ENCODE peak calls at places on chromosomes 1 and 21, in six cellular contexts. M is GM12892, N is breast epithelium, W is transverse colon, Q is GM12891, U is upper lobe of left lung. G is an unnamed sample.
A peak's percentile ranks its signal among the peaks of the same experiment; 100 is the strongest.

GRCh38 chr1:55927934-55928333 is 651.4 kb downstream of the PLPP3 start:
- DNase-seq in M (no peak), N (no peak), W (no peak), Q (no peak), U (no peak), G (no peak)

GRCh38 chr1:942864-943533 is 16.1 kb downstream of the NOC2L start:
- DNase-seq in M (no peak), N (no peak), W (peak; percentile 46), Q (no peak), U (no peak), G (no peak)

GRCh38 chr1:236868625-236869467 is 73.8 kb downstream of the MTR start:
- DNase-seq in M (peak; percentile 19), N (no peak), W (peak; percentile 33), Q (peak; percentile 20), U (peak; percentile 33), G (peak; percentile 53)

GRCh38 chr1:22287946-22288520 is 145.1 kb upstream of the WNT4 start:
- DNase-seq in M (no peak), N (peak; percentile 20), W (no peak), Q (no peak), U (peak; percentile 9), G (no peak)

GRCh38 chr1:165831146-165831545 is 3.7 kb downstream of the UCK2 start:
- DNase-seq in M (no peak), N (no peak), W (no peak), Q (no peak), U (no peak), G (no peak)

GRCh38 chr1:208850441-208850840 is 606.3 kb upstream of the PLXNA2 start:
- DNase-seq in M (no peak), N (no peak), W (no peak), Q (no peak), U (no peak), G (no peak)

GRCh38 chr1:110927484-110928075 is 36.1 kb downstream of the LRIF1 start:
- DNase-seq in M (no peak), N (no peak), W (no peak), Q (no peak), U (no peak), G (no peak)

GRCh38 chr1:119713039-119713537 is 1.4 kb downstream of the PHGDH start:
- DNase-seq in M (no peak), N (no peak), W (no peak), Q (no peak), U (no peak), G (peak; percentile 22)

GRCh38 chr1:86866665-86867064 is 47.3 kb downstream of the SELENOF start:
- DNase-seq in M (no peak), N (no peak), W (no peak), Q (no peak), U (no peak), G (no peak)

GRCh38 chr1:172382406-172382805 is 38.1 kb upstream of the C1orf105 start:
- DNase-seq in M (no peak), N (no peak), W (no peak), Q (no peak), U (no peak), G (no peak)

GRCh38 chr1:40479156-40479555 is 2.1 kb downstream of the ZFP69 start:
- DNase-seq in M (no peak), N (no peak), W (no peak), Q (no peak), U (no peak), G (no peak)

GRCh38 chr1:23337869-23338268 is 6.2 kb downstream of the HNRNPR start:
- DNase-seq in M (no peak), N (no peak), W (no peak), Q (no peak), U (no peak), G (no peak)

GRCh38 chr1:112557385-112557784 is 48.6 kb downstream of the WNT2B start:
- DNase-seq in M (no peak), N (no peak), W (no peak), Q (no peak), U (no peak), G (no peak)

GRCh38 chr1:154465621-154466020 is 36.4 kb upstream of the TDRD10 start:
- DNase-seq in M (no peak), N (no peak), W (no peak), Q (no peak), U (no peak), G (no peak)

GRCh38 chr1:216293673-216294072 is 129.6 kb downstream of the USH2A start:
- DNase-seq in M (no peak), N (no peak), W (no peak), Q (no peak), U (no peak), G (no peak)

GRCh38 chr1:235149824-235150223 is 11.2 kb downstream of the RBM34 start:
- DNase-seq in M (no peak), N (no peak), W (no peak), Q (no peak), U (no peak), G (no peak)

GRCh38 chr1:65165269-65166002 is 17.4 kb downstream of the AK4 start:
- DNase-seq in M (no peak), N (no peak), W (no peak), Q (no peak), U (peak; percentile 52), G (peak; percentile 80)

GRCh38 chr1:232529747-232530146 is 100.2 kb downstream of the SIPA1L2 start:
- DNase-seq in M (no peak), N (no peak), W (no peak), Q (no peak), U (no peak), G (no peak)

GRCh38 chr21:37374026-37374425 is 7.5 kb downstream of the DYRK1A start:
- DNase-seq in M (no peak), N (no peak), W (no peak), Q (no peak), U (no peak), G (no peak)

GRCh38 chr1:91784191-91784590 is 101.8 kb downstream of the TGFBR3 start:
- DNase-seq in M (no peak), N (no peak), W (no peak), Q (no peak), U (no peak), G (no peak)

GRCh38 chr1:86110451-86111129 is 46.0 kb downstream of the COL24A1 start:
- DNase-seq in M (no peak), N (no peak), W (no peak), Q (no peak), U (no peak), G (no peak)

DNA sequence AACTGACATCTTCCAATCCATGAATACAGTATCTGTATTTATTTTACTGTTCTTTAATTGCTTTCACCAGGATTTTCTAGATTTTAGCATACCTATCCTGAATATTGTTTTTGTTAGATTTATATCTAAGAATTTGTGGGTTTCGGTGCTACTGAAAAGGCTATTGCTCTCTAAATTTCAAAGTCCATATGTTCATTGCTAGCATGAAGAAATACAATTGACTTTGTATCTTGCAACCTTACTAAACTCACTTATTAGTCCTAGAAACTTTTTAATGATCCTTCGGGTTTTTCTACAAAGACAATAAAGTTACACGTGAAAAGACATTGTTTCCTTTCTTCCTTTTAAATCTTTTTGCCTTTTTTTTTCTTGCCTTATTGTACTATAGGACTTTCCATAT is 12.9 kb upstream of the HIVEP3 start:
- DNase-seq in M (no peak), N (no peak), W (no peak), Q (no peak), U (no peak), G (no peak)
- TF ChIP-seq POLR2AphosphoS5 in M (no peak), N (no peak), W (no peak), Q (no peak), U (no peak), G (no peak)

GRCh38 chr1:145962157-145963102 is 1.9 kb downstream of the ANKRD34A start:
- DNase-seq in M (no peak), N (no peak), W (peak; percentile 38), Q (no peak), U (peak; percentile 53), G (no peak)

GRCh38 chr1:145959957-145960467 is 2.2 kb upstream of the LIX1L start:
- DNase-seq in M (no peak), N (no peak), W (no peak), Q (no peak), U (no peak), G (no peak)

GRCh38 chr1:145961109-145961424 is 3.2 kb upstream of the LIX1L start:
- DNase-seq in M (no peak), N (no peak), W (no peak), Q (no peak), U (no peak), G (no peak)

GRCh38 chr1:145960468-145961108 is 2.8 kb upstream of the LIX1L start:
- DNase-seq in M (no peak), N (peak; percentile 55), W (peak; percentile 77), Q (no peak), U (peak; percentile 79), G (peak; percentile 57)

GRCh38 chr1:145961425-145962156 is 2.8 kb downstream of the ANKRD34A start:
- DNase-seq in M (no peak), N (no peak), W (peak; percentile 63), Q (no peak), U (peak; percentile 57), G (no peak)
- TF ChIP-seq POLR2AphosphoS5 in M (no peak), N (no peak), W (no peak), Q (no peak), U (no peak), G (no peak)

DNA sequence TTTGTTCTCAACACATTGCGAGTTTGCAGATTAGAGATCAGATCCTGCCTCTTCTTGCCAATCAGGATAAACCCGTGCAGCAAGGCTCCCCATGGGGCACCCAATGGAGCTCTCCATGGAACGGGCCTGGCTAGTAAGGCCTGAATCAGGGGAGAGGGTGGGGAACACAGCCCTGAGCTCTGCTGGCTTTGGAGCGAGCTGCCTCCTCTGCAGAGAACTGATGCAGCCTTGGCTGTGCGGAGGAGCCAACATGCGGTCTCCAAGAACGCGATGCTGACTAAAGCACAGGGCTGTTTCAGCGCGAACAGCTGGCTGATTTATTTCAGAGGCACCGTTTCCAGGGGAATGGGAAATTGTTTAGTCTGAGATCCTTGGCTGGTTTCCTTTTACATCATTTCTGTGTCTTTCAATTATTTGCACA is 139.7 kb downstream of the TSEN15 start:
- DNase-seq in M (no peak), N (no peak), W (peak; percentile 32), Q (no peak), U (no peak), G (no peak)
- TF ChIP-seq POLR2AphosphoS5 in M (no peak), N (no peak), W (peak; percentile 50), Q (no peak), U (no peak), G (no peak)

DNA sequence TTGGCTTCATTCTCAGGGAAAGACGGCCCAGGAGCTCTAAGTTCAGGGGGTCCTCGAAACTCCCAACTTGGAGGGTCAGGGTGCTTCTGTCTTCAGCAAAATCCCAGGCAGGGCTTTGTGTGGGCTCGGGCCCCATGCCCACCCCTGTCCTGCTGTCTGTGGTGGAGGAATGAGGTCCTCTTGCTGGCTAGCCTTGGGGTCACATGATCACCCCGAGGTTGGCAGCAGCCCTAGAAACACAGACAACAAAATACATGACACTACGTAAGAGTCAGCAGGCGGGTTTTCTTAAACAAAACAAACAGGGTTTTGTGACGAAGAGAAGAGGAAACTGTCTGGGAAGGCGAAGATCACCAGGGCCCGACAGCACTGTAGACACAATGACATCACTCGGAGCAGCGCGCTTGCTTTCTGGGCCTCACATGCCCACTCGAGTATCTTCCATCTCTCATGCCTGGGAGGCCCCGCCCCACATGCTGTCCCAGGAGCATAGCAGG is 94.9 kb downstream of the SIK1 start:
- DNase-seq in M (no peak), N (peak; percentile 80), W (no peak), Q (no peak), U (peak; percentile 37), G (no peak)
- TF ChIP-seq POLR2AphosphoS5 in M (no peak), N (peak; percentile 59), W (no peak), Q (no peak), U (no peak), G (no peak)

G was measured in HL-60.